ENCODE peak calls at places on chromosome 5, in five cellular contexts. One of them, this sample, is unnamed.
A peak's percentile ranks its signal among the peaks of the same experiment; 100 is the strongest.

GRCh38 chr5:132224721-132225120 is 2.9 kb downstream of the P4HA2 start:
- DNase-seq in IMR-90: peak; percentile 48
- DNase-seq in brain microvascular endothelial cell: no peak
- DNase-seq in GM23338: no peak
- DNase-seq in AG04450: no peak
- DNase-seq in this sample: no peak

GRCh38 chr5:128227984-128228383 is 144.4 kb downstream of the SLC12A2 start:
- DNase-seq in IMR-90: peak; percentile 91
- DNase-seq in brain microvascular endothelial cell: peak; percentile 91
- DNase-seq in GM23338: no peak
- DNase-seq in AG04450: peak; percentile 47
- DNase-seq in this sample: no peak

GRCh38 chr5:103347729-103348128 is 89.2 kb downstream of the MACIR start:
- DNase-seq in IMR-90: no peak
- DNase-seq in brain microvascular endothelial cell: peak; percentile 77
- DNase-seq in GM23338: no peak
- DNase-seq in AG04450: no peak
- DNase-seq in this sample: no peak

GRCh38 chr5:94544031-94544650 is 74.3 kb downstream of the KIAA0825 start:
- DNase-seq in IMR-90: peak; percentile 15
- DNase-seq in brain microvascular endothelial cell: peak; percentile 14
- DNase-seq in GM23338: no peak
- DNase-seq in AG04450: no peak
- DNase-seq in this sample: no peak

GRCh38 chr5:142065273-142065672 is 43.3 kb upstream of the NDFIP1 start:
- DNase-seq in IMR-90: peak; percentile 38
- DNase-seq in brain microvascular endothelial cell: peak; percentile 26
- DNase-seq in GM23338: peak; percentile 34
- DNase-seq in AG04450: no peak
- DNase-seq in this sample: no peak

GRCh38 chr5:81773148-81773547 is 22.3 kb upstream of the SSBP2 start:
- DNase-seq in IMR-90: no peak
- DNase-seq in brain microvascular endothelial cell: no peak
- DNase-seq in GM23338: no peak
- DNase-seq in AG04450: no peak
- DNase-seq in this sample: no peak

GRCh38 chr5:142807378-142807911 is 37.3 kb downstream of the ARHGAP26 start:
- DNase-seq in IMR-90: no peak
- DNase-seq in brain microvascular endothelial cell: no peak
- DNase-seq in GM23338: no peak
- DNase-seq in AG04450: no peak
- DNase-seq in this sample: no peak

GRCh38 chr5:147040856-147041255 is 162.3 kb upstream of the PPP2R2B start:
- DNase-seq in IMR-90: no peak
- DNase-seq in brain microvascular endothelial cell: no peak
- DNase-seq in GM23338: peak; percentile 28
- DNase-seq in AG04450: no peak
- DNase-seq in this sample: no peak

GRCh38 chr5:143051244-143052058 is 281.3 kb downstream of the ARHGAP26 start:
- DNase-seq in IMR-90: peak; percentile 90
- DNase-seq in brain microvascular endothelial cell: peak; percentile 73
- DNase-seq in GM23338: peak; percentile 59
- DNase-seq in AG04450: peak; percentile 61
- DNase-seq in this sample: no peak

GRCh38 chr5:96432245-96433065 is 593 bp downstream of the PCSK1 start:
- DNase-seq in IMR-90: no peak
- DNase-seq in brain microvascular endothelial cell: no peak
- DNase-seq in GM23338: peak; percentile 80
- DNase-seq in AG04450: no peak
- DNase-seq in this sample: peak; percentile 48

GRCh38 chr5:14417232-14417730 is 164.3 kb upstream of the OTULINL start:
- DNase-seq in IMR-90: peak; percentile 71
- DNase-seq in brain microvascular endothelial cell: peak; percentile 75
- DNase-seq in GM23338: peak; percentile 41
- DNase-seq in AG04450: no peak
- DNase-seq in this sample: no peak

GRCh38 chr5:128380324-128380723 is 157.7 kb downstream of the FBN2 start:
- DNase-seq in IMR-90: no peak
- DNase-seq in brain microvascular endothelial cell: no peak
- DNase-seq in GM23338: no peak
- DNase-seq in AG04450: no peak
- DNase-seq in this sample: no peak

GRCh38 chr5:39197556-39197955 is 21.8 kb downstream of the FYB1 start:
- DNase-seq in IMR-90: no peak
- DNase-seq in brain microvascular endothelial cell: no peak
- DNase-seq in GM23338: no peak
- DNase-seq in AG04450: no peak
- DNase-seq in this sample: no peak

GRCh38 chr5:168793844-168794837 is 215.0 kb upstream of the PANK3 start:
- DNase-seq in IMR-90: peak; percentile 23
- DNase-seq in brain microvascular endothelial cell: peak; percentile 23
- DNase-seq in GM23338: no peak
- DNase-seq in AG04450: no peak
- DNase-seq in this sample: no peak

GRCh38 chr5:67636091-67636490 is 439.5 kb upstream of the CD180 start:
- DNase-seq in IMR-90: no peak
- DNase-seq in brain microvascular endothelial cell: no peak
- DNase-seq in GM23338: no peak
- DNase-seq in AG04450: no peak
- DNase-seq in this sample: peak; percentile 36

GRCh38 chr5:176187276-176188062 is 50.8 kb upstream of the SIMC1 start:
- DNase-seq in IMR-90: no peak
- DNase-seq in brain microvascular endothelial cell: no peak
- DNase-seq in GM23338: no peak
- DNase-seq in AG04450: no peak
- DNase-seq in this sample: no peak

GRCh38 chr5:139745121-139745799 is 50.3 kb upstream of the PSD2 start:
- DNase-seq in IMR-90: peak; percentile 82
- DNase-seq in brain microvascular endothelial cell: peak; percentile 75
- DNase-seq in GM23338: no peak
- DNase-seq in AG04450: no peak
- DNase-seq in this sample: peak; percentile 85

GRCh38 chr5:179868541-179868940 is 9.9 kb upstream of the MRNIP start:
- DNase-seq in IMR-90: no peak
- DNase-seq in brain microvascular endothelial cell: no peak
- DNase-seq in GM23338: no peak
- DNase-seq in AG04450: no peak
- DNase-seq in this sample: no peak

GRCh38 chr5:122500245-122501086 is 188.4 kb downstream of the SNCAIP start:
- DNase-seq in IMR-90: peak; percentile 72
- DNase-seq in brain microvascular endothelial cell: peak; percentile 73
- DNase-seq in GM23338: peak; percentile 91
- DNase-seq in AG04450: peak; percentile 24
- DNase-seq in this sample: no peak

GRCh38 chr5:73985145-73985544 is 359.1 kb downstream of the ARHGEF28 start:
- DNase-seq in IMR-90: peak; percentile 45
- DNase-seq in brain microvascular endothelial cell: peak; percentile 20
- DNase-seq in GM23338: peak; percentile 36
- DNase-seq in AG04450: peak; percentile 3
- DNase-seq in this sample: no peak

GRCh38 chr5:180341595-180341994 is 11.5 kb downstream of the GFPT2 start:
- DNase-seq in IMR-90: no peak
- DNase-seq in brain microvascular endothelial cell: no peak
- DNase-seq in GM23338: no peak
- DNase-seq in AG04450: no peak
- DNase-seq in this sample: no peak

GRCh38 chr5:31952034-31952433 is 222.1 kb downstream of the GOLPH3 start:
- DNase-seq in IMR-90: no peak
- DNase-seq in brain microvascular endothelial cell: no peak
- DNase-seq in GM23338: no peak
- DNase-seq in AG04450: no peak
- DNase-seq in this sample: no peak

GRCh38 chr5:44246986-44247385 is 142.2 kb downstream of the FGF10 start:
- DNase-seq in IMR-90: no peak
- DNase-seq in brain microvascular endothelial cell: no peak
- DNase-seq in GM23338: no peak
- DNase-seq in AG04450: no peak
- DNase-seq in this sample: no peak

GRCh38 chr5:167571824-167572223 is 719.6 kb upstream of the WWC1 start:
- DNase-seq in IMR-90: no peak
- DNase-seq in brain microvascular endothelial cell: no peak
- DNase-seq in GM23338: no peak
- DNase-seq in AG04450: no peak
- DNase-seq in this sample: no peak

GRCh38 chr5:14097998-14098471 is 45.1 kb upstream of the TRIO start:
- DNase-seq in IMR-90: peak; percentile 94
- DNase-seq in brain microvascular endothelial cell: no peak
- DNase-seq in GM23338: no peak
- DNase-seq in AG04450: peak; percentile 75
- DNase-seq in this sample: no peak

GRCh38 chr5:172321593-172321992 is 38.0 kb upstream of the UBTD2 start:
- DNase-seq in IMR-90: no peak
- DNase-seq in brain microvascular endothelial cell: no peak
- DNase-seq in GM23338: no peak
- DNase-seq in AG04450: no peak
- DNase-seq in this sample: no peak
- H3K27ac ChIP-seq in IMR-90: no peak overlapping the region
- H3K27ac ChIP-seq in brain microvascular endothelial cell: no peak overlapping the region
- H3K27ac ChIP-seq in GM23338: no peak overlapping the region
- H3K27ac ChIP-seq in AG04450: no peak overlapping the region
- H3K27ac ChIP-seq in this sample: no peak overlapping the region

DNA sequence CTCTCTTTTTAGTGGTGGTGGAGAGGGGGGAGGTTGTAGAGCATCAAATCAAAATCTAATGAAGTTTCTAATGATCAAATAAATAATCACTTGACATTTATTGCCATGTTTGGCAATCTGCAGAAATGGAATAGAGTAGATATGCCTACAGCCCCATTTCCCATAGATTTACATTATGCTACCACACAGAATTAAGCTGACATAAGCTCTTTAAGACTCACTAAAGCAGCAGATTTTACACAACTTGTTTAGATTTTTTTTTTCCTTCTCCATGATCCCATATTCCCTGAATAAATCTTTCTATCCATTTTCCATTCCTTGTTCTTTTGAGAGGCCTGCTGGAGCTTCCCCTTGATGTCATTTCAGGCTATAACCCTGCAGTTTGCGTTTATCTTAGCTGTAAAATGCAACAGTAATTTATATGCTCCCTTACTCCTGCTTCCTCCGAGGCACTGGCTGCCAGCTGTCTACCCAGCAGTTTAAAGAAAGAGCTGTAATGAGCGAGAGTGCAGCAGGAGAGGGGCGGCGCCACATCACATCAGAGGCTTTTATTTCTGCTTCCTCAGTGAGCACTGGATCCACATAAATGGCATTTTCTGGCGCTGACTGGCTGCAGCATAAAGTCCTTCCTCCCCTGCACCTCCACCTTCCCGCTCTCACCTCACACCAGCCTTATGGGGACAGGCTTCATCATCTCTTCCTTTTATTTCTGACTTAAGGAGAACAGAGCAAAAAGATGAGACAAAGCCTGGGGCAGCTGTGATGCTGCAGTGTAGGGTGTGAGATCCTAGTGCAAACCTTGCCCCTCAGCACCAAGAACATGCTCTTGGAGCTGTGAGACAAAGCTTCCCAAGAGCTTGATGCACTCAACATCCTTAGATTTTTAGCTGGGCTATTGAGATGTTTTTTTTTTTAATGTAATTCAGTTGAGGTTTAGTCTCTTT is 829.4 kb upstream of the ZNF608 start:
- DNase-seq in IMR-90: no peak
- DNase-seq in brain microvascular endothelial cell: no peak
- DNase-seq in GM23338: peak; percentile 55
- DNase-seq in AG04450: no peak
- DNase-seq in this sample: no peak
- H3K4me3 ChIP-seq in IMR-90: no peak overlapping the region
- H3K4me3 ChIP-seq in brain microvascular endothelial cell: no peak overlapping the region
- H3K4me3 ChIP-seq in GM23338: no peak overlapping the region
- H3K4me3 ChIP-seq in AG04450: no peak overlapping the region
- H3K4me3 ChIP-seq in this sample: no peak overlapping the region

GRCh38 chr5:2780421-2781171 is 29.1 kb upstream of the IRX2 start:
- DNase-seq in IMR-90: no peak
- DNase-seq in brain microvascular endothelial cell: no peak
- DNase-seq in GM23338: peak; percentile 85
- DNase-seq in AG04450: no peak
- DNase-seq in this sample: peak; percentile 61
- TF ChIP-seq CTCF in IMR-90: no peak
- TF ChIP-seq CTCF in brain microvascular endothelial cell: no peak
- TF ChIP-seq CTCF in GM23338: no peak
- TF ChIP-seq CTCF in AG04450: no peak
- TF ChIP-seq CTCF in this sample: no peak

GRCh38 chr5:10741661-10742060 is 19.4 kb downstream of the DAP start:
- DNase-seq in IMR-90: no peak
- DNase-seq in brain microvascular endothelial cell: no peak
- DNase-seq in GM23338: no peak
- DNase-seq in AG04450: no peak
- DNase-seq in this sample: no peak

GRCh38 chr5:10747678-10748622 is 13.1 kb downstream of the DAP start:
- DNase-seq in IMR-90: no peak
- DNase-seq in brain microvascular endothelial cell: no peak
- DNase-seq in GM23338: no peak
- DNase-seq in AG04450: no peak
- DNase-seq in this sample: no peak

GRCh38 chr5:10746711-10747110 is 14.3 kb downstream of the DAP start:
- DNase-seq in IMR-90: no peak
- DNase-seq in brain microvascular endothelial cell: no peak
- DNase-seq in GM23338: no peak
- DNase-seq in AG04450: no peak
- DNase-seq in this sample: peak; percentile 81

GRCh38 chr5:10744681-10745080 is 16.4 kb downstream of the DAP start:
- DNase-seq in IMR-90: no peak
- DNase-seq in brain microvascular endothelial cell: no peak
- DNase-seq in GM23338: no peak
- DNase-seq in AG04450: no peak
- DNase-seq in this sample: no peak

DNA sequence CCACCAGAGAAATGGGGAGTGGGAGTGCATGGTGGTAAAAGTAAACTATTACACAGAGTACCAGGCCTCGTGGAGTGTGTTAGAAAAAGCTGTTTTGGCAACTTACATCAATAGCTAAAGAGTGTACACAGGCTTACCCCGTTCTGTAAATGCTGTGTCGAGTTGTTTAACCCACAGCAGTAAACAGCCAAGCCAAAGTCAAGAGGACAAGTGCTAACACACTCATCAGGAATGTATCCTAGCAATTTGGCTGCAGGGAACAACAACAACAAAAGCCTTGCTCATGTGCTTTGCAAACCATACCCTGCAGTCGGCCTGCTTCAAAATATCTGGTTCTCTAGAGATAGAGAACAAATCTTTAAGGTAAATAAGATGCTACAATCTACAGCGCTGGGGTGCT is 15.9 kb downstream of the DAP start:
- DNase-seq in IMR-90: peak; percentile 33
- DNase-seq in brain microvascular endothelial cell: no peak
- DNase-seq in GM23338: no peak
- DNase-seq in AG04450: no peak
- DNase-seq in this sample: no peak
- H3K27ac ChIP-seq in IMR-90: no peak overlapping the region
- H3K27ac ChIP-seq in brain microvascular endothelial cell: no peak overlapping the region
- H3K27ac ChIP-seq in GM23338: no peak overlapping the region
- H3K27ac ChIP-seq in AG04450: no peak overlapping the region
- H3K27ac ChIP-seq in this sample: no peak overlapping the region

This sample was measured in upper lobe of left lung.